ENCODE peak calls at places on chromosome 21, in seven cellular contexts. H is HEK293T, E is posterior vena cava, N is sigmoid colon, U is H7, T is C1 segment of cervical spinal cord, W is caudate nucleus. C is an unnamed sample.

GRCh38 chr21:37367758-37368535 is 1.4 kb downstream of the DYRK1A start:
- DNase-seq in H (no peak), E (peak), N (peak), U (peak), T (peak), W (no peak), C (peak)

GRCh38 chr21:42556476-42556875 is 42.8 kb downstream of the SLC37A1 start:
- DNase-seq in H (no peak), E (peak), N (peak), U (no peak), T (no peak), W (no peak), C (no peak)

GRCh38 chr21:26437326-26438009 is 135.6 kb downstream of the CYYR1 start:
- DNase-seq in H (no peak), E (no peak), N (no peak), U (no peak), T (no peak), W (no peak), C (no peak)

GRCh38 chr21:46557919-46558392 is 46.9 kb downstream of the S100B start:
- DNase-seq in H (no peak), E (no peak), N (no peak), U (peak), T (no peak), W (no peak), C (no peak)

GRCh38 chr21:42413500-42413899 is 9.8 kb downstream of the UBASH3A start:
- DNase-seq in H (no peak), E (no peak), N (no peak), U (no peak), T (no peak), W (no peak), C (no peak)

GRCh38 chr21:42939581-42940413 is 14.4 kb upstream of the ERVH48-1 start:
- DNase-seq in H (no peak), E (peak), N (peak), U (peak), T (no peak), W (no peak), C (peak)

GRCh38 chr21:34704119-34704518 is 35.3 kb downstream of the CLIC6 start:
- DNase-seq in H (no peak), E (no peak), N (no peak), U (no peak), T (no peak), W (no peak), C (no peak)

GRCh38 chr21:43768868-43769167 is 7.3 kb downstream of the CSTB start:
- DNase-seq in H (no peak), E (no peak), N (no peak), U (peak), T (no peak), W (no peak), C (no peak)

GRCh38 chr21:27569831-27570230 is 602.9 kb upstream of the ADAMTS5 start:
- DNase-seq in H (no peak), E (no peak), N (no peak), U (no peak), T (no peak), W (no peak), C (no peak)

GRCh38 chr21:35024475-35024874 is 24.6 kb downstream of the RUNX1 start:
- DNase-seq in H (no peak), E (no peak), N (no peak), U (no peak), T (no peak), W (no peak), C (no peak)

GRCh38 chr21:45747802-45748445 is 104.4 kb downstream of the PCBP3 start:
- DNase-seq in H (no peak), E (no peak), N (no peak), U (peak), T (no peak), W (no peak), C (no peak)

GRCh38 chr21:36609654-36610053 is 89.3 kb upstream of the SIM2 start:
- DNase-seq in H (no peak), E (no peak), N (no peak), U (no peak), T (no peak), W (no peak), C (no peak)

GRCh38 chr21:45525153-45525909 is 16.9 kb downstream of the SLC19A1 start:
- DNase-seq in H (no peak), E (peak), N (peak), U (no peak), T (no peak), W (no peak), C (no peak)

GRCh38 chr21:29342394-29342957 is 43.8 kb downstream of the BACH1 start:
- DNase-seq in H (no peak), E (peak), N (peak), U (no peak), T (no peak), W (no peak), C (no peak)

GRCh38 chr21:32728455-32729237 is 833 bp upstream of the SYNJ1 start:
- DNase-seq in H (no peak), E (no peak), N (no peak), U (no peak), T (no peak), W (no peak), C (no peak)

GRCh38 chr21:17585875-17586450 is 26.7 kb downstream of the BTG3 start:
- DNase-seq in H (peak), E (no peak), N (no peak), U (no peak), T (no peak), W (no peak), C (no peak)

GRCh38 chr21:45401054-45401518 is 3.9 kb upstream of the COL18A1 start:
- DNase-seq in H (no peak), E (no peak), N (no peak), U (no peak), T (no peak), W (no peak), C (no peak)

GRCh38 chr21:28239345-28239744 is 753.3 kb downstream of the LTN1 start:
- DNase-seq in H (no peak), E (peak), N (no peak), U (no peak), T (no peak), W (no peak), C (no peak)

GRCh38 chr21:39386194-39386593 is 37.3 kb upstream of the HMGN1 start:
- DNase-seq in H (no peak), E (peak), N (peak), U (peak), T (peak), W (no peak), C (no peak)

GRCh38 chr21:45801989-45802388 is 158.5 kb downstream of the PCBP3 start:
- DNase-seq in H (no peak), E (peak), N (no peak), U (peak), T (no peak), W (no peak), C (no peak)

GRCh38 chr21:34890258-34890723 is 158.8 kb downstream of the RUNX1 start:
- DNase-seq in H (no peak), E (no peak), N (no peak), U (no peak), T (no peak), W (no peak), C (peak)

GRCh38 chr21:43209575-43210453 is 41.0 kb downstream of the CRYAA start:
- DNase-seq in H (no peak), E (peak), N (peak), U (no peak), T (no peak), W (no peak), C (no peak)

GRCh38 chr21:34620084-34620665 is 5.3 kb upstream of the RCAN1 start:
- DNase-seq in H (no peak), E (no peak), N (no peak), U (no peak), T (no peak), W (no peak), C (no peak)

GRCh38 chr21:20968391-20968790 is 29.8 kb upstream of the NCAM2 start:
- DNase-seq in H (no peak), E (no peak), N (no peak), U (no peak), T (no peak), W (no peak), C (no peak)

GRCh38 chr21:34989337-34990151 is 59.6 kb downstream of the RUNX1 start:
- DNase-seq in H (no peak), E (no peak), N (no peak), U (no peak), T (no peak), W (no peak), C (no peak)

GRCh38 chr21:36699546-36700294 is 805 bp downstream of the SIM2 start:
- DNase-seq in H (no peak), E (no peak), N (no peak), U (peak), T (no peak), W (no peak), C (no peak)

GRCh38 chr21:36463204-36463603 is 16.7 kb downstream of the CLDN14 start:
- DNase-seq in H (no peak), E (peak), N (no peak), U (no peak), T (no peak), W (no peak), C (no peak)

GRCh38 chr21:32726742-32727477 is 903 bp downstream of the SYNJ1 start:
- DNase-seq in H (peak), E (no peak), N (no peak), U (peak), T (no peak), W (peak), C (peak)

GRCh38 chr21:39117571-39117970 is 65.7 kb downstream of the PSMG1 start:
- DNase-seq in H (no peak), E (no peak), N (peak), U (no peak), T (no peak), W (no peak), C (no peak)

GRCh38 chr21:42616366-42617340 is 36.8 kb upstream of the PDE9A start:
- DNase-seq in H (no peak), E (peak), N (no peak), U (no peak), T (no peak), W (no peak), C (no peak)

GRCh38 chr21:32916522-32917099 is 109.1 kb upstream of the OLIG2 start:
- DNase-seq in H (peak), E (no peak), N (no peak), U (peak), T (no peak), W (no peak), C (no peak)

GRCh38 chr21:41680444-41681335 is 86.2 kb downstream of the RIPK4 start:
- DNase-seq in H (no peak), E (no peak), N (no peak), U (no peak), T (no peak), W (no peak), C (no peak)

GRCh38 chr21:41839387-41840000 is 39.6 kb downstream of the PRDM15 start:
- DNase-seq in H (no peak), E (peak), N (peak), U (peak), T (no peak), W (no peak), C (no peak)

GRCh38 chr21:37257967-37258877 is 8.9 kb downstream of the VPS26C start:
- DNase-seq in H (no peak), E (no peak), N (peak), U (peak), T (peak), W (peak), C (peak)

GRCh38 chr21:26405735-26406361 is 167.2 kb downstream of the CYYR1 start:
- DNase-seq in H (peak), E (no peak), N (no peak), U (no peak), T (no peak), W (no peak), C (no peak)

GRCh38 chr21:34595457-34595856 is 19.5 kb downstream of the RCAN1 start:
- DNase-seq in H (no peak), E (no peak), N (no peak), U (no peak), T (no peak), W (no peak), C (no peak)

GRCh38 chr21:37562920-37563640 is 196.5 kb downstream of the DYRK1A start:
- DNase-seq in H (no peak), E (no peak), N (peak), U (no peak), T (peak), W (no peak), C (no peak)

GRCh38 chr21:37459575-37459974 is 93.0 kb downstream of the DYRK1A start:
- DNase-seq in H (no peak), E (no peak), N (no peak), U (no peak), T (no peak), W (no peak), C (no peak)